ENCODE peak calls at places on chromosomes 12 and 14, in four cellular contexts. I is right lobe of liver; S is CD8-positive, alpha-beta memory T cell; U is heart right ventricle. R is an unnamed sample.

GRCh38 chr14:90460136-90460535 is 63.3 kb downstream of the CALM1 start:
- DNase-seq in U (no peak), S (no peak), I (no peak), R (no peak)

GRCh38 chr12:93476555-93476954 is 9.2 kb downstream of the MRPL42 start:
- DNase-seq in I (no peak), U (no peak), S (no peak), R (no peak)

GRCh38 chr12:113232787-113233585 is 11.7 kb downstream of the TPCN1 start:
- DNase-seq in U (peak; percentile 39), I (peak; percentile 46), S (peak; percentile 80), R (peak; percentile 37)

GRCh38 chr14:98704441-98704840 is 567.6 kb downstream of the BCL11B start:
- DNase-seq in U (no peak), S (peak; percentile 72), I (no peak), R (no peak)

GRCh38 chr12:91507754-91508153 is 325.1 kb upstream of the DCN start:
- DNase-seq in I (no peak), S (no peak), U (no peak), R (no peak)

GRCh38 chr14:106631886-106632285 is 1105.5 kb downstream of the TMEM121 start:
- DNase-seq in U (no peak), I (no peak), S (no peak), R (no peak)

GRCh38 chr12:21763531-21763930 is 11.0 kb downstream of the KCNJ8 start:
- DNase-seq in S (no peak), I (no peak), U (no peak), R (no peak)

GRCh38 chr12:55931780-55932545 is 1.0 kb downstream of the DGKA start:
- DNase-seq in S (no peak), I (peak; percentile 71), U (peak; percentile 70), R (peak; percentile 45)

GRCh38 chr14:71629765-71630502 is 302.3 kb upstream of the RGS6 start:
- DNase-seq in U (no peak), I (no peak), S (no peak), R (no peak)

GRCh38 chr14:37594916-37595808 is at the start of the genes FOXA1 and TTC6:
- DNase-seq in U (peak; percentile 15), S (no peak), I (peak; percentile 76), R (no peak)

GRCh38 chr12:51702582-51702981 is 111.5 kb downstream of the SCN8A start:
- DNase-seq in U (no peak), I (no peak), S (no peak), R (no peak)

GRCh38 chr14:85528882-85529585 is 910 bp upstream of the FLRT2 start:
- DNase-seq in S (no peak), I (no peak), U (no peak), R (no peak)

GRCh38 chr14:76326918-76327689 is 48.8 kb upstream of the ESRRB start:
- DNase-seq in I (no peak), U (no peak), S (no peak), R (no peak)

GRCh38 chr14:56487090-56487667 is 92.4 kb upstream of the TMEM260 start:
- DNase-seq in S (no peak), I (no peak), U (no peak), R (no peak)

GRCh38 chr12:55728185-55728931 is 451 bp downstream of the CD63 start:
- DNase-seq in I (peak; percentile 83), U (peak; percentile 83), S (no peak), R (peak; percentile 34)

DNA sequence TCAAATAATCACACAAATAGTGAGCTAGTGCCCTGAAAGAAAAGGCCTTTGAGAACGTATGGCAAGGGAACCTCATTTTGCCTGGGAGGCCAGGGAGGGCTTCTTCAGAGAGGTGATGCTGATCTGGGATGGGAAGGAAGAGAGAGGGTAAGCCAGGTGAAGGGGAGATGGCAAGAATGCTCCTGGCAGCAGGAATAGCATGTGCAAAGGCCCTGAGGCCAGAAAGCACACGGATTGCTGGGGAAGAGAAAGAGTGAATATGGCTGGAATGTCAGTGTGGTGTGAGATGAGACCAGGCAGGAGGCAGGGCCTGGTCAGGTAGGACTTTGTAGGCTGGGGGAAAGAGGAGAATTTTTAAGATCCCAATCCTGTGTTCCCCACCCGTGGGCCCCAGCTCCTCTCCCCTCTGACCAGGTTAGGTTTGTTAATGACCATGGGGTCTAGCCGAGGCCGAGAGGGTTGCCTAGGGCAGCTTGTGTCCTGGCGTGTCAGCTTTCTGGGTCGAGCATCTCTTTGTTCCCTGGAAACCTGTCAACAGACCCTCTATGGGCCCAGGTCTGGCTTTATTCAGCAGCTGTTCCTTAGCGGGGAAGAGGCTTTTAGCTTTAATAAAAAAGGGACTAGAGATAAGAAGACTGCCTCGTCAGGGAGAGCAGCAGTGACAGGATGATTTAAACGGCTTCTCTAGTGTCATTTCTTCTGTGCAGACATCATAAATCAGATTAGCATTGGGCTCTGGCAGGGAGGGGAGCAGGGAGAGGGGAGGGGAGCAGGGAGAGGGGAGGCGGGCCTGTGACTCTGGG is 123.4 kb downstream of the ADCK1 start:
- DNase-seq in S (no peak), U (no peak), I (no peak), R (no peak)
- H3K27ac ChIP-seq in S (peak overlapping the region; percentile 47), U (no peak overlapping the region), I (no peak overlapping the region), R (no peak overlapping the region)

GRCh38 chr12:124678421-124678893 is 111.0 kb upstream of the NCOR2 start:
- DNase-seq in U (no peak), S (no peak), I (no peak), R (no peak)

GRCh38 chr12:124677552-124678356 is 110.3 kb upstream of the NCOR2 start:
- DNase-seq in U (no peak), I (no peak), S (no peak), R (no peak)

GRCh38 chr12:124674937-124675336 is 107.5 kb upstream of the NCOR2 start:
- DNase-seq in U (no peak), I (no peak), S (no peak), R (no peak)

GRCh38 chr12:124675881-124676688 is 108.7 kb upstream of the NCOR2 start:
- DNase-seq in I (no peak), S (no peak), U (peak; percentile 51), R (no peak)

GRCh38 chr12:124676725-124677462 is 109.5 kb upstream of the NCOR2 start:
- DNase-seq in U (no peak), S (no peak), I (no peak), R (no peak)
- H3K27ac ChIP-seq in U (no peak overlapping the region), S (no peak overlapping the region), I (no peak overlapping the region), R (peak overlapping the region; percentile 54)

GRCh38 chr12:23947395-23947794 is 2.1 kb downstream of the SOX5 start:
- DNase-seq in U (no peak), S (no peak), I (no peak), R (no peak)

GRCh38 chr12:23938422-23938821 is 11.0 kb downstream of the SOX5 start:
- DNase-seq in U (no peak), I (no peak), S (no peak), R (no peak)

GRCh38 chr12:23944067-23944466 is 5.4 kb downstream of the SOX5 start:
- DNase-seq in I (no peak), S (no peak), U (no peak), R (no peak)

GRCh38 chr12:23945249-23945648 is 4.2 kb downstream of the SOX5 start:
- DNase-seq in I (no peak), S (no peak), U (no peak), R (no peak)

DNA sequence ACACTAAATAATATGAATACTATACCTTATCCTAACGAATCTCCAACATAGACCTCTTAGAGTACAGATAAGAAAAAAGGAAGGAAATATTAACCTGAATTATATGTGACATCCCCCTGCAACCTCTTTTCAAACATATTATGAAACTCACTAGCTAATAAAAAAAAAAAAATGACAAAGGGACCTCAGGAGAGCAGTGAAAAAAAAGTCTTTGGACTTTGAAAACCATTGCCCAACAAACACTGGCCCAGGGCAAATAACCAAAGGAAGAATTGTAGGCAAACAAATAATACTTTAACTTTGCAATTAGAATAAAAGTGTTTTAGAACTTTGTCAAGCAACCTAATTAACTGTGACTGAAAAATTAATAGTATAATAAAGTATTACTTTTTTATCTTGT is 7.7 kb downstream of the SOX5 start:
- DNase-seq in U (no peak), I (no peak), S (no peak), R (no peak)
- H3K27ac ChIP-seq in U (no peak overlapping the region), I (peak overlapping the region; percentile 69), S (no peak overlapping the region), R (no peak overlapping the region)

GRCh38 chr12:116027551-116027821 is 250.0 kb downstream of the MED13L start:
- DNase-seq in U (no peak), I (no peak), S (no peak), R (no peak)
- H3K27ac ChIP-seq in U (no peak overlapping the region), I (no peak overlapping the region), S (no peak overlapping the region), R (no peak overlapping the region)

R was measured in caudate nucleus.